ENCODE peak calls at places on chromosomes 2 and 18, in seven cellular contexts. J is lower lobe of right lung; W is CD4-positive, CD25-positive, alpha-beta regulatory T cell; B is H9; I is tibial artery; U is mesenchymal stem cell; A is RWPE2. Q is an unnamed sample.

GRCh38 chr2:176001281-176001902 is 675 bp downstream of the LNPK start:
- DNase-seq in J (peak; percentile 71), W (peak; percentile 11), B (no peak), I (peak; percentile 44), U (peak; percentile 71), A (no peak), Q (peak; percentile 33)

GRCh38 chr18:31723639-31723997 is 37.1 kb downstream of the SLC25A52 start:
- DNase-seq in J (no peak), W (no peak), B (no peak), I (no peak), U (no peak), A (no peak), Q (no peak)

GRCh38 chr2:116511426-116511825 is 1303.1 kb upstream of the DDX18 start:
- DNase-seq in J (no peak), W (no peak), B (no peak), I (no peak), U (no peak), A (no peak), Q (no peak)

GRCh38 chr2:96530474-96531357 is 5.8 kb upstream of the ARID5A start:
- DNase-seq in J (no peak), W (no peak), B (no peak), I (no peak), U (peak; percentile 33), A (no peak), Q (no peak)

GRCh38 chr2:118687201-118687600 is 160.2 kb downstream of the EN1 start:
- DNase-seq in J (no peak), W (no peak), B (no peak), I (no peak), U (no peak), A (no peak), Q (no peak)

GRCh38 chr2:6236317-6236716 is 544.1 kb downstream of the SOX11 start:
- DNase-seq in J (no peak), W (no peak), B (no peak), I (no peak), U (no peak), A (no peak), Q (no peak)

GRCh38 chr2:105328281-105329196 is 996 bp downstream of the TGFBRAP1 start:
- DNase-seq in J (no peak), W (no peak), B (no peak), I (peak; percentile 45), U (peak; percentile 67), A (no peak), Q (peak; percentile 27)

GRCh38 chr2:29106241-29106640 is 9.0 kb upstream of the CLIP4 start:
- DNase-seq in J (no peak), W (no peak), B (no peak), I (no peak), U (no peak), A (no peak), Q (no peak)

GRCh38 chr2:64212801-64213321 is 68.6 kb upstream of the PELI1 start:
- DNase-seq in J (no peak), W (no peak), B (no peak), I (no peak), U (peak; percentile 93), A (no peak), Q (no peak)

GRCh38 chr2:130963849-130964793 is 127.4 kb downstream of the ARHGEF4 start:
- DNase-seq in J (no peak), W (no peak), B (peak; percentile 89), I (no peak), U (no peak), A (no peak), Q (no peak)

GRCh38 chr18:12630136-12630535 is 27.8 kb downstream of the SPIRE1 start:
- DNase-seq in J (no peak), W (no peak), B (no peak), I (no peak), U (peak; percentile 53), A (no peak), Q (no peak)

GRCh38 chr2:169363570-169364150 is 1.3 kb upstream of the LRP2 start:
- DNase-seq in J (peak; percentile 77), W (peak; percentile 5), B (peak; percentile 49), I (no peak), U (peak; percentile 26), A (no peak), Q (no peak)

GRCh38 chr2:218999881-219000568 is 6.8 kb upstream of the CRYBA2 start:
- DNase-seq in J (no peak), W (no peak), B (peak; percentile 79), I (no peak), U (no peak), A (no peak), Q (no peak)

GRCh38 chr18:7633171-7633570 is 66.1 kb downstream of the PTPRM start:
- DNase-seq in J (no peak), W (no peak), B (no peak), I (no peak), U (no peak), A (no peak), Q (no peak)

GRCh38 chr2:53353372-53354111 is 414.1 kb upstream of the CHAC2 start:
- DNase-seq in J (no peak), W (no peak), B (peak; percentile 41), I (no peak), U (peak; percentile 51), A (peak; percentile 73), Q (no peak)

GRCh38 chr18:35073186-35074105 is 32.2 kb downstream of the MAPRE2 start:
- DNase-seq in J (no peak), W (no peak), B (no peak), I (no peak), U (peak; percentile 47), A (no peak), Q (no peak)

GRCh38 chr2:136375017-136375901 is 257.3 kb upstream of the CXCR4 start:
- DNase-seq in J (no peak), W (no peak), B (peak; percentile 6), I (no peak), U (no peak), A (no peak), Q (no peak)

GRCh38 chr18:34493099-34493544 is 217.0 kb upstream of the DTNA start:
- DNase-seq in J (peak; percentile 76), W (no peak), B (peak; percentile 81), I (peak; percentile 77), U (peak; percentile 78), A (peak; percentile 41), Q (peak; percentile 67)

GRCh38 chr2:239021651-239022436 is 174.0 kb downstream of the TWIST2 start:
- DNase-seq in J (no peak), W (no peak), B (no peak), I (no peak), U (no peak), A (peak; percentile 26), Q (no peak)

GRCh38 chr2:230423851-230424458 is 8.0 kb downstream of the SP100 start:
- DNase-seq in J (peak; percentile 70), W (no peak), B (no peak), I (no peak), U (peak; percentile 54), A (no peak), Q (no peak)

GRCh38 chr2:158529379-158530110 is 72.8 kb downstream of the PKP4 start:
- DNase-seq in J (no peak), W (no peak), B (no peak), I (no peak), U (peak; percentile 78), A (no peak), Q (no peak)

GRCh38 chr18:49151482-49151881 is 200.7 kb upstream of the SMAD7 start:
- DNase-seq in J (no peak), W (no peak), B (no peak), I (no peak), U (no peak), A (no peak), Q (no peak)
- H3K27ac ChIP-seq in J (no peak overlapping the region), W (no peak overlapping the region), B (no peak overlapping the region), I (no peak overlapping the region), U (no peak overlapping the region), A (no peak overlapping the region), Q (no peak overlapping the region)

GRCh38 chr18:6355789-6356589 is 58.7 kb downstream of the L3MBTL4 start:
- DNase-seq in J (no peak), W (no peak), B (no peak), I (no peak), U (peak; percentile 1), A (no peak), Q (no peak)

GRCh38 chr18:6357668-6358067 is 57.0 kb downstream of the L3MBTL4 start:
- DNase-seq in J (no peak), W (no peak), B (no peak), I (no peak), U (no peak), A (no peak), Q (no peak)

DNA sequence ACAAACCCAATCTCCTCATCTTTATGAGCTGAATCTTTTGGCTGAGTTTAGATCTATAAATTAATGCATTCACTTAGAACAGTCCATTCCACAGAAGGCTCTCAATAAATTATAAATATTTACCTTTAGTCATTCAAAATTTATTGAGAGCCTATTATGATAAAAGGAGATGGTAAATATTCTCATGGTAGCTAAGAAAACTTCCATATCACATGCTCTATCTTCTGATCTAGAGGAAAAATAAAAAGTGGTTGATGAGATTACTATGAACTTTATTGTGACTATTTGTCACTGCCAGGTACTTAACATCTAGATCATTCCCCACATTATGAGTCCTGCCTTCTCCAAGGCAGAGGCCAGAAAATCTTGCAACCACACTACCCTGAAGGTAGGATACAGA is 62.4 kb downstream of the L3MBTL4 start:
- DNase-seq in J (no peak), W (no peak), B (no peak), I (no peak), U (no peak), A (no peak), Q (no peak)
- H3K27ac ChIP-seq in J (no peak overlapping the region), W (no peak overlapping the region), B (no peak overlapping the region), I (no peak overlapping the region), U (no peak overlapping the region), A (no peak overlapping the region), Q (no peak overlapping the region)

DNA sequence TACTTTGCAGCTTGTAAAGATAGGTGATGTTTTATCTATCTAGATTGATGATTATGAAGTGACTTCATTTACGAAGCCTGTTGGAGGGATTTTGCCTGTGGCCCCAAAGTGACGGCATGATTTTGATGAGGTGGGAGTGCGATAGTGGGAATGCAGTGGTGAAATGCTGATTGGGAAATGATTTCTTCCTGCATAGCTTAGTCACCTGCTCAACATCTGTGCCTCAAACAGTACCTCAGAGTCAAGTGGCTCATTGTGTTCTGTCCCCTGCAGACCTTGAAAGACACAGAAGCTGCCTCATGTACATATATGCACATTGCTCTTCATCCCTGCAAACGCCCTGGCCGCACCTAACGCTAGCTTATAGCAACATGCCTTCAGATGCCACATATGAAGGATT is 201.2 kb downstream of the TPGS2 start:
- DNase-seq in J (no peak), W (no peak), B (no peak), I (no peak), U (no peak), A (no peak), Q (no peak)
- H3K27ac ChIP-seq in J (no peak overlapping the region), W (no peak overlapping the region), B (no peak overlapping the region), I (peak overlapping the region; percentile 86), U (no peak overlapping the region), A (no peak overlapping the region), Q (no peak overlapping the region)

GRCh38 chr2:100812573-100812972 is 7.4 kb upstream of the NPAS2 start:
- DNase-seq in J (no peak), W (no peak), B (no peak), I (no peak), U (no peak), A (no peak), Q (no peak)

GRCh38 chr2:100809486-100809885 is 10.5 kb upstream of the NPAS2 start:
- DNase-seq in J (no peak), W (no peak), B (no peak), I (no peak), U (no peak), A (no peak), Q (no peak)

GRCh38 chr2:100812141-100812540 is 7.8 kb upstream of the NPAS2 start:
- DNase-seq in J (no peak), W (no peak), B (no peak), I (no peak), U (no peak), A (no peak), Q (no peak)

GRCh38 chr2:100813527-100813926 is 6.4 kb upstream of the NPAS2 start:
- DNase-seq in J (no peak), W (no peak), B (no peak), I (no peak), U (peak; percentile 81), A (no peak), Q (no peak)

GRCh38 chr2:100810603-100811145 is 9.3 kb upstream of the NPAS2 start:
- DNase-seq in J (no peak), W (no peak), B (no peak), I (no peak), U (no peak), A (no peak), Q (no peak)
- H3K27ac ChIP-seq in J (no peak overlapping the region), W (no peak overlapping the region), B (no peak overlapping the region), I (no peak overlapping the region), U (no peak overlapping the region), A (no peak overlapping the region), Q (no peak overlapping the region)